ENCODE peak calls at places on chromosomes 7 and 10, in seven cellular contexts. Q is adrenal gland, D is T47D, M is NCI-H146, E is activated B cell treated with CpG ODN at 0.5 μM for 24 hours, J is RWPE1, T is neural progenitor cell. N is an unnamed sample.

GRCh38 chr7:151924508-151924907 is 31.7 kb upstream of the GALNTL5 start:
- DNase-seq in Q (no peak), D (no peak), M (no peak), E (no peak), J (no peak), T (no peak), N (no peak)

GRCh38 chr7:115477193-115477651 is 553.3 kb downstream of the TFEC start:
- DNase-seq in Q (no peak), D (no peak), M (no peak), E (no peak), J (no peak), T (peak), N (peak)

GRCh38 chr7:142602756-142603155 is 146.5 kb upstream of the PRSS1 start:
- DNase-seq in Q (no peak), D (no peak), M (no peak), E (no peak), J (no peak), T (no peak), N (peak)

GRCh38 chr7:47610506-47611044 is 28.7 kb upstream of the TNS3 start:
- DNase-seq in Q (no peak), D (peak), M (peak), E (no peak), J (no peak), T (no peak), N (peak)

GRCh38 chr10:129730993-129731325 is 233.1 kb downstream of the EBF3 start:
- DNase-seq in Q (no peak), D (no peak), M (no peak), E (no peak), J (no peak), T (no peak), N (no peak)

GRCh38 chr10:26361946-26362345 is 76.2 kb upstream of the APBB1IP start:
- DNase-seq in Q (no peak), D (no peak), M (no peak), E (no peak), J (no peak), T (no peak), N (no peak)

GRCh38 chr10:71548494-71548846 is 151.8 kb downstream of the CDH23 start:
- DNase-seq in Q (peak), D (no peak), M (no peak), E (no peak), J (peak), T (peak), N (peak)

GRCh38 chr7:43693687-43694398 is 35.5 kb downstream of the COA1 start:
- DNase-seq in Q (no peak), D (no peak), M (no peak), E (no peak), J (peak), T (no peak), N (peak)

GRCh38 chr7:157760004-157760730 is 423.4 kb downstream of the DNAJB6 start:
- DNase-seq in Q (no peak), D (peak), M (no peak), E (no peak), J (no peak), T (peak), N (no peak)

GRCh38 chr7:98372993-98373392 is 27.9 kb downstream of the BAIAP2L1 start:
- DNase-seq in Q (peak), D (no peak), M (no peak), E (no peak), J (peak), T (no peak), N (peak)

GRCh38 chr10:88960854-88961253 is 8.3 kb upstream of the ACTA2 start:
- DNase-seq in Q (no peak), D (no peak), M (no peak), E (no peak), J (no peak), T (no peak), N (no peak)

GRCh38 chr10:131786756-131787605 is 113.8 kb upstream of the PPP2R2D start:
- DNase-seq in Q (peak), D (peak), M (peak), E (no peak), J (peak), T (peak), N (peak)

GRCh38 chr7:95066736-95067530 is 159.5 kb downstream of the PPP1R9A start:
- DNase-seq in Q (no peak), D (no peak), M (no peak), E (no peak), J (no peak), T (no peak), N (peak)

GRCh38 chr7:71925663-71926062 is 486.5 kb downstream of the CALN1 start:
- DNase-seq in Q (no peak), D (peak), M (no peak), E (no peak), J (no peak), T (peak), N (no peak)

GRCh38 chr10:99520040-99520803 is 12.5 kb upstream of the NKX2-3 start:
- DNase-seq in Q (no peak), D (no peak), M (no peak), E (no peak), J (no peak), T (peak), N (no peak)

GRCh38 chr7:135801877-135802276 is 53.3 kb upstream of the FAM180A start:
- DNase-seq in Q (no peak), D (no peak), M (peak), E (no peak), J (no peak), T (no peak), N (no peak)

GRCh38 chr7:118836933-118837332 is 612.4 kb downstream of the ANKRD7 start:
- DNase-seq in Q (no peak), D (no peak), M (no peak), E (no peak), J (no peak), T (no peak), N (no peak)

GRCh38 chr7:27994639-27995038 is 186.0 kb downstream of the JAZF1 start:
- DNase-seq in Q (no peak), D (no peak), M (peak), E (no peak), J (no peak), T (no peak), N (peak)

GRCh38 chr10:79434816-79435215 is 10.6 kb downstream of the ZCCHC24 start:
- DNase-seq in Q (no peak), D (no peak), M (no peak), E (no peak), J (no peak), T (no peak), N (peak)

GRCh38 chr10:29517352-29517923 is 117.3 kb downstream of the SVIL start:
- DNase-seq in Q (peak), D (peak), M (peak), E (no peak), J (no peak), T (peak), N (peak)

GRCh38 chr10:31042670-31043069 is 11.0 kb upstream of the ZNF438 start:
- DNase-seq in Q (no peak), D (no peak), M (no peak), E (no peak), J (no peak), T (no peak), N (no peak)

GRCh38 chr7:106841896-106842390 is 23.1 kb upstream of the PIK3CG start:
- DNase-seq in Q (no peak), D (no peak), M (peak), E (no peak), J (no peak), T (peak), N (no peak)

GRCh38 chr10:109327266-109327665 is 596.0 kb downstream of the XPNPEP1 start:
- DNase-seq in Q (no peak), D (no peak), M (no peak), E (no peak), J (no peak), T (no peak), N (no peak)